ENCODE peak calls at places on chromosome 1, in five cellular contexts. A, S, C, Q and X are unnamed samples.

GRCh38 chr1:204977327-204977726 is 65.7 kb upstream of the CNTN2 start:
- DNase-seq in A (no peak), S (no peak), C (no peak), Q (no peak), X (no peak)

GRCh38 chr1:29708381-29708780 is 472.1 kb downstream of the PTPRU start:
- DNase-seq in A (peak), S (no peak), C (no peak), Q (no peak), X (peak)

GRCh38 chr1:4778056-4778455 is 123.6 kb downstream of the AJAP1 start:
- DNase-seq in A (no peak), S (no peak), C (peak), Q (no peak), X (peak)

GRCh38 chr1:76697361-76697760 is 169.9 kb upstream of the ST6GALNAC5 start:
- DNase-seq in A (no peak), S (no peak), C (no peak), Q (no peak), X (no peak)

GRCh38 chr1:218537131-218537904 is 192.2 kb downstream of the TGFB2 start:
- DNase-seq in A (no peak), S (no peak), C (no peak), Q (no peak), X (peak)

GRCh38 chr1:7616076-7616833 is 154.8 kb upstream of the VAMP3 start:
- DNase-seq in A (peak), S (peak), C (peak), Q (peak), X (peak)

GRCh38 chr1:64598100-64598571 is 128.2 kb downstream of the CACHD1 start:
- DNase-seq in A (no peak), S (no peak), C (peak), Q (no peak), X (peak)

GRCh38 chr1:21362096-21362495 is 71.8 kb upstream of the ECE1 start:
- DNase-seq in A (no peak), S (no peak), C (no peak), Q (no peak), X (no peak)

GRCh38 chr1:59432531-59433439 is 135.9 kb downstream of the FGGY start:
- DNase-seq in A (no peak), S (peak), C (no peak), Q (no peak), X (no peak)

GRCh38 chr1:59438058-59438560 is 141.2 kb downstream of the FGGY start:
- DNase-seq in A (no peak), S (no peak), C (no peak), Q (no peak), X (no peak)

GRCh38 chr1:59433440-59433813 is 136.5 kb downstream of the FGGY start:
- DNase-seq in A (no peak), S (no peak), C (no peak), Q (no peak), X (peak)

GRCh38 chr1:59434336-59434735 is 137.4 kb downstream of the FGGY start:
- DNase-seq in A (peak), S (no peak), C (no peak), Q (no peak), X (peak)

DNA sequence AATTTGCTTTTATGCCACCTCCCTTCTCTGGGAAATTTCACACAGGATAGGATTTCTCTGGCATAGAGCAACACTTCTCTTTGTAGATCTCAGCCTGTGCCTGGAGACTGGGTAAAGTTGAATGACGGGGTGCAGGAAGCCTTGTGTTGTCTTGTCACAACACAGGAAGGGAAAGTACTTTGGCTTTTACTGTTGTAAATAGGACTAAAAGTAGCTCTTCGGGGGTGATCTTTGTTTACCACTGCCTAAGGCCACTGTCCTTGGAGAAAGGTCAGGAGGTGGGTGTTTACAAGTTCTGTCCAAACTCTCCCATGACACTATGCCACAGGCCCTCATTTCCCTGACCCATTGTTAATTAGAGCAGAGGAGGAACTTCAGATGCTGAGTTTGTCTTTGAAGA is 139.7 kb downstream of the FGGY start:
- DNase-seq in A (no peak), S (peak), C (no peak), Q (no peak), X (no peak)
- H3K4me3 ChIP-seq in A (no peak), S (no peak), C (no peak), Q (no peak), X (no peak)

DNA sequence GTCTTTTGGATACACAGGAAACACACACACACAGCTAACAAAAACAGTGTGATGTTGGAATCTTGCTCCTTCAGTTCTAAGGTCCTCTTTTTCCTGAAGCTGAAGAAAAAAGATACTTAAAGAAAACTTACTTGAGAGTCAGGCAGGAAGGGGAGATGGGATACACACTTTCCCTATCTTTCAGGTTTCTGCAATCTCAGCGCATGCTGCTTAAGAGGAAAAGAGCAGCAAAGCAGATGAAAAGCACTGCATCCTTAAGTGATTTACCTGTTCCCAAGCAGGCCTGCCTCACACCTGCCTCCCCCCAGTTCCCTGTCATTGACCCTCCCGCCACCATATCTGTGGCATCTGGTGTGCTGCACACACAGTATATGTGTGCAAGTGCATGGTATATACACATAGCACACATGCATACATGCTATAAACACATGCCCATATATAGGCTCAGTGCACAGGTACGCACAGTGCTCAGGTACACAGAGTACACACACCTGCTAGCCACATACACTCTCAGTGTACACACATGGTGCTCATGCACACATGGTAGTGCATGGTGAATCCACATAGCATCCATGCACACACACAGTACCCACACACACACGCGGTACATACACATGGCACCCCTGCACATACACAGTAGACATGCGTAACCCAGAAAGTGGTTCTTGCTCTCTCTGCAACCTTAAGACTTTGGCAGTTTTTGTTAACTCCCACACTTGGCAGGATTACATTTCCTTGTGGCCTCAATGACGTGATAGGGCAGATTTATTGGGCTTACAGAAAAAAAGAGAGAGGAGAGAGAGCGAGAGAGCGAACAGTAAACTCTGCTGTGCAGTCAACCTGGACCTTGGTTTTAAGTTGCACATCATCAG is 166.9 kb downstream of the TOMM20 start:
- DNase-seq in A (no peak), S (no peak), C (no peak), Q (no peak), X (peak)
- TF ChIP-seq CTCF in A (no peak), S (no peak), C (no peak), Q (no peak), X (no peak)

GRCh38 chr1:27559466-27560030 is 44.4 kb downstream of the AHDC1 start:
- DNase-seq in A (peak), S (no peak), C (no peak), Q (no peak), X (no peak)

GRCh38 chr1:27556781-27557595 is 47.0 kb downstream of the AHDC1 start:
- DNase-seq in A (peak), S (peak), C (peak), Q (peak), X (peak)

GRCh38 chr1:27555700-27556424 is 48.1 kb downstream of the AHDC1 start:
- DNase-seq in A (peak), S (no peak), C (no peak), Q (no peak), X (no peak)

GRCh38 chr1:27556435-27556780 is 47.5 kb downstream of the AHDC1 start:
- DNase-seq in A (no peak), S (no peak), C (no peak), Q (no peak), X (no peak)

DNA sequence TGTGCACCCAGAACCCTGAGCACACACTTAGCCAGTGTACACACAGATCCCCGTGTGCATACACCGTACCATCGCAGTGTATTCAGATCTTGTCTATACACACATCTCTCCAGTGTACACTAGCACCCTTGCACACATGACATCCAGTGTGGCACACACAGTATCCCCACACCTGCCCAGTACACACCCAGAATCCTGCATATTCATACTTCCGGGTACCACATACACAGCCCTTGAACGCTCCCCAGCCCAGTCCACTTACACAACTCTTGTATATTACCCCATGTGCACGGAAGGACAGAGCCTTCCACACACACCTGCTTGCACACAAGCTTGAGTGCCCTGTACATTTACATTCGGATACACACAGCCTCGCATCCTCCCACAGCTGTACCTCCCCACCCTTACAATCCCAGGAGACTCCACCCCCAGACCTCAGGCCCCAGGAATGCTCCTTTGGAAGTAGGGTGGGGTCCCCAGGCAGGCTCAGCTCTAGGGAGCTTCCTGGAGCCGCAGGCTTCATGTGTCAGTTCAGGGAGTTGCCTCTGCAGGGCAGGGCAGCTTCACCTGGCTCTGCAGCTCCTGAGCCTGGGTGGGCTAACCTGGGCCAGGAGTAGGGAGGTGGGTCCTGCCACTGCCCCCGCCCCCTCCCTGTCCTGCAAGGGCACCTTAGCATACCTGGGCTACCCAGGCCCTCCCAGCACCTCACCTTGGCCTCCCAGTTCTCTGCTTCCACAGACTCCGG is 46.2 kb downstream of the AHDC1 start:
- DNase-seq in A (no peak), S (no peak), C (peak), Q (no peak), X (peak)
- H3K27ac ChIP-seq in A (peak), S (peak), C (peak), Q (peak), X (peak)

DNA sequence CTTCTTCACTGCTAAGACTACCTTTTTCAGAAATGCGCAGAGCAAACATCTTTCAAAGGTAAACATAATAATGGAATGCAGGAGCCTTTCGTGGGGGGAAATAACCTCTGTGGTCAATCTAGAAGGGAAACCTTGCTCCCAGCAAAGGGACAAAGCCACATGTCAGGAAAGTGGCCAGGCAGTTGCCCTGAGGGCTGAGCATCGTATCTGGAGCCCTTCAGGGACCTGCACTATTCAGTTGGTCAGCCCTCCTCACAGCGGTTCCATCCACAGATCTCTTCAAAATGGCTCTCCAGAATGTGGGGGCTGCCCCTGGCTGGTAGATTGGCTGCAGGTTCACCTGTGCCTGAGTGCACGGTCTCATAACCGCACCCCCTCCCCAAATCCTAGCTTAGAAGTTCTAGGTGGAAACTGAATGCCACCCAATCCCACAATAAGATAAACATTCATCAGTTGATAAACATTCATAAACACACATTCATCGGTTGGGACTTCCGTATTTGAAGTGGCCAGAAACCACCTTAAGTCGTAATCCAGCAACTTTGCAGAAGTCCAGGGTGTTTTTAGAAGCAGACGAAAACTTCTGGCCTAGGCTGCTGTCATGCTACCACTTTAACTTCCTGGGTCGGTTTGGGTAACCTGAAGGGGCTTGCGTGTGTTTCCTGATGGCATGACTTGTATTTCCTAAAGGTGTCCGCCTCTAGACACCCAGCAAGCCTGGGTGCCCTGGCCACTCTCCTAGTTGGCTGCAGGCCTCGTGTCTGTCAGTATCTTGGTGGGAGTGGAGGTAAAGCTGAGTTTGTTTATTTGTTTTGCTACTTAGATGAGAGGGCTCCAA is 50.5 kb downstream of the RASSF5 start:
- DNase-seq in A (no peak), S (no peak), C (no peak), Q (peak), X (peak)
- H3K4me3 ChIP-seq in A (peak), S (peak), C (peak), Q (peak), X (peak)

GRCh38 chr1:63381741-63382140 is 14.3 kb downstream of the ALG6 start:
- DNase-seq in A (no peak), S (no peak), C (no peak), Q (no peak), X (no peak)

DNA sequence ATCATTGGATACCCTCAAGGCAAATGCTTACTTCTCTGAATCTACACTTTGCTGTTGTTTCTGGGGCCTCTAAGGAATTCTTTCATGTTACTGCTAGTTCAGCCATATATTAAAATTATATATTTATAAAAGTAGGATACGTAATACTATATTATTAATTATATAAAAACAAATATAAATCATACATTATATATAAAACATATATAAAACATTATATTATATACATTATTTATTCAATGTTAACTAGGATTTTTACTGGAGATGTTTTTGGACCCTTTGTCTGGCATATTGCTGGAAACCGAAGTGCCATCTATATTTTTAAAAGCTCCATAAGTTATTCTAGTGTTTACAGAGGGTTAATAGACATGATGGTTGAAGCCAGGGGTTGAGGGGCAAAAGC is 12.2 kb downstream of the ALG6 start:
- DNase-seq in A (no peak), S (no peak), C (no peak), Q (no peak), X (no peak)
- TF ChIP-seq CTCF in A (no peak), S (no peak), C (no peak), Q (no peak), X (no peak)

DNA sequence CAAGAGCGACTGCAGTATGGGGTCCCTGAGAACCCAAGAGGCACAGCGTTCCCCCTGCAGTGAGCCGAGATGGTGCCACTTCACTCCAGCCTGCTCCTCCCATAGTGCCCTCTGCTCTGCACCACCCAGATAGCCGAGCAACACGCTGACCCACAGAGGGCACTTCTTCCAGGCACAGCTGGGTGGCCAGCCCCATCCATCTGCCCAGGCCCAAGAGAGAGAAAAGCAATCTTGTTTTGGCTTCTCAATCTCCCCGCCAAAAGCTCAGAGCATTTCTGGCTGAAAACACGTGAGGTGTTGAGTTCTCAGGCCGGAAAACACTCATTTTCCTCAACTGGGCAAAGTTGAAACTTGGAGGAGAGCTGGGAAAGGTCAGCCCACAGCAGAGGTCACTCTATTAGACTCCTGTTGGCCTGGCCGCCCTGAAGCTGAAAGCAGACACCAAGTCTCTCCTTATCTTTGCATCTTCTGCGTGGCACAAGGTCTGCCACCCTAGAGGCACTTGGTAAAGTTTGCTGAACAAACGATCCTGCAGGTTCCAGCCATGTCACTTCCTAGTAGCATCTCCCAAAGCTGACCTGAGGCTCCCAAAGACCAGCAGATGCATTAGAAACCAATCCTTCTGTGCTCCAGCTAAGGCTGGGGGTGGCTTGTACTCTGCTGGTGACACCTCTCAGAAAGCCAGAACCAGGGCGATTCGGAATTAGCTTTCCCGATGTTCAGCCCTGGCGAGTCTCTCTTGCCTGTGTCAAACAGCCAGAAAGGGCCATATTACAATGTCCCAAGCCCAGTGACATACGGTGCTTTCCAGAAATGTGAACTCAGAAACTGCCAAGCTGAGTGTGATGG is 10.9 kb downstream of the CAPN9 start:
- DNase-seq in A (no peak), S (no peak), C (no peak), Q (no peak), X (no peak)
- H3K27ac ChIP-seq in A (no peak), S (no peak), C (no peak), Q (no peak), X (no peak)

GRCh38 chr1:198663996-198664789 is 25.4 kb downstream of the PTPRC start:
- DNase-seq in A (no peak), S (no peak), C (no peak), Q (no peak), X (no peak)
- H3K4me3 ChIP-seq in A (no peak), S (no peak), C (no peak), Q (no peak), X (no peak)